ENCODE peak calls at places on chromosome 22, in seven cellular contexts. W is astrocyte of the cerebellum, J is fibroblast of villous mesenchyme, P is K562, A is aorta, Y is right atrium auricular region, Q is stomach. F is an unnamed sample.
A peak's percentile ranks its signal among the peaks of the same experiment; 100 is the strongest.

GRCh38 chr22:22959147-22959827 is 71.7 kb downstream of the IGLL5 start:
- DNase-seq in W (peak; percentile 59), J (peak; percentile 81), P (peak; percentile 99), A (peak; percentile 86), Y (peak; percentile 78), Q (peak; percentile 87), F (peak; percentile 75)

GRCh38 chr22:43587574-43587973 is 175.8 kb downstream of the MPPED1 start:
- DNase-seq in W (no peak), J (no peak), P (no peak), A (no peak), Y (no peak), Q (no peak), F (no peak)

GRCh38 chr22:43018615-43019014 is 3.7 kb upstream of the PACSIN2 start:
- DNase-seq in W (no peak), J (no peak), P (no peak), A (no peak), Y (no peak), Q (no peak), F (no peak)

GRCh38 chr22:44943701-44944324 is 66.0 kb downstream of the PHF21B start:
- DNase-seq in W (no peak), J (no peak), P (no peak), A (no peak), Y (no peak), Q (no peak), F (no peak)

GRCh38 chr22:29299136-29299900 is 7.1 kb upstream of the GAS2L1 start:
- DNase-seq in W (no peak), J (no peak), P (no peak), A (peak; percentile 61), Y (peak; percentile 55), Q (no peak), F (no peak)

GRCh38 chr22:48536691-48537591 is 1290.7 kb downstream of the BRD1 start:
- DNase-seq in W (no peak), J (no peak), P (no peak), A (no peak), Y (no peak), Q (peak; percentile 32), F (no peak)

GRCh38 chr22:39932918-39933649 is 27.1 kb upstream of the TMA7B start:
- DNase-seq in W (no peak), J (peak; percentile 25), P (peak; percentile 71), A (no peak), Y (no peak), Q (peak; percentile 71), F (peak; percentile 30)

GRCh38 chr22:28822930-28823481 is 22.6 kb upstream of the XBP1 start:
- DNase-seq in W (no peak), J (no peak), P (no peak), A (no peak), Y (no peak), Q (peak; percentile 55), F (no peak)

GRCh38 chr22:21811982-21812381 is 55.5 kb downstream of the MAPK1 start:
- DNase-seq in W (no peak), J (no peak), P (no peak), A (no peak), Y (no peak), Q (no peak), F (no peak)

GRCh38 chr22:25174888-25175411 is 24.7 kb upstream of the CRYBB3 start:
- DNase-seq in W (no peak), J (no peak), P (no peak), A (no peak), Y (no peak), Q (no peak), F (no peak)

GRCh38 chr22:23652711-23653110 is 20.6 kb upstream of the DRICH1 start:
- DNase-seq in W (no peak), J (no peak), P (no peak), A (peak; percentile 60), Y (no peak), Q (no peak), F (no peak)

GRCh38 chr22:43128928-43129424 is 14.2 kb downstream of the MCAT start:
- DNase-seq in W (no peak), J (no peak), P (peak; percentile 63), A (no peak), Y (no peak), Q (peak; percentile 82), F (no peak)

GRCh38 chr22:21970800-21971617 is 11.6 kb downstream of the TOP3B start:
- DNase-seq in W (no peak), J (no peak), P (no peak), A (no peak), Y (no peak), Q (no peak), F (no peak)

GRCh38 chr22:43007519-43008102 is 7.3 kb downstream of the PACSIN2 start:
- DNase-seq in W (no peak), J (peak; percentile 41), P (peak; percentile 57), A (no peak), Y (no peak), Q (peak; percentile 72), F (peak; percentile 30)

GRCh38 chr22:44592466-44593180 is 94.6 kb upstream of the RTL6 start:
- DNase-seq in W (no peak), J (no peak), P (no peak), A (no peak), Y (no peak), Q (no peak), F (no peak)

GRCh38 chr22:47163876-47164513 is 401.5 kb downstream of the TBC1D22A start:
- DNase-seq in W (no peak), J (no peak), P (no peak), A (peak; percentile 66), Y (no peak), Q (no peak), F (no peak)

GRCh38 chr22:47165338-47165931 is 403.0 kb downstream of the TBC1D22A start:
- DNase-seq in W (no peak), J (no peak), P (no peak), A (no peak), Y (no peak), Q (no peak), F (no peak)

GRCh38 chr22:47163481-47163875 is 401.0 kb downstream of the TBC1D22A start:
- DNase-seq in W (no peak), J (no peak), P (no peak), A (peak; percentile 48), Y (no peak), Q (no peak), F (no peak)

GRCh38 chr22:47165998-47166397 is 403.5 kb downstream of the TBC1D22A start:
- DNase-seq in W (no peak), J (no peak), P (no peak), A (peak; percentile 47), Y (no peak), Q (no peak), F (no peak)

DNA sequence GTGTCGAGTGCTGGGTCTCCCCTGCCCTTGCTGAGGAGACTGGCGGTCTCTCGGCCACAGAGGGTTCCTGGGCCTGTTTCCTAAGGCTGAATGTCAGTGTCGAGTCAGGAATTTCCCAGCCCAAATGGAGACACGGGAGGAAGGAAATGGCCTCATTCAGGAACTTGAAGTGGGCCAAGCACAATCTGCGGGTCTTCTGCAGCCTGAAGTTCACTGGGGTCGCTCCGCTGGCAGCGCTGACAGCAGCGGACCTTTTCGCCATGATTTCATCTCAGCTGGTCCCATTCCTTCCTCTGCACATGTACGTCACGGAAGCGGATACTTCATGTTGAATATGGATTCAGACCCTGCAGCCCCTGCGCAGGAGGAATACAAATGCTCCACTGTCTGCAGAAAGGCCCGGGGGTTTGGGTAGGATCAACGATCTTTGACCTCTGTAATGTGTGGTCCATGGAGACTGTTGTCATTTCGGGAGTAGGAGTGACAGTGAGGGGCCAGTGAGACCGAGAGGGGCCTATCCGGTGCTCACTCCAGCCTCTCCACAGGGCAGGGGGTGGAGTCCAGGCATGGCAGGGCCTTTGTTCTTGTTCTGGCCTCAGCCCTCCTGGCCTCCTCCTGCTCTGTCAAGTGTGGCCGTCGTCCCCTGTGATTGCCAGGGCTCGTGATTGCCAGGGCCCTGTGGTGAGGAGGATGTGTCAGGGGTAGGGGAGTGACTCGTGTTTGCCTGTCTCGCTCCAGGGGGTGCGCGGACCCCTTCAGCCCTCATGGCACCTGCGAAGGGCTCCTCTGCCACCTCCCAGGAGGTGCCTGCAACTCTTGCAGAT is 402.3 kb downstream of the TBC1D22A start:
- DNase-seq in W (no peak), J (no peak), P (no peak), A (peak; percentile 65), Y (no peak), Q (no peak), F (no peak)
- H3K4me3 ChIP-seq in W (no peak overlapping the region), J (no peak overlapping the region), P (no peak overlapping the region), A (no peak overlapping the region), Y (no peak overlapping the region), Q (no peak overlapping the region), F (no peak overlapping the region)

GRCh38 chr22:38750638-38751037 is 5.2 kb downstream of the SUN2 start:
- DNase-seq in W (no peak), J (no peak), P (no peak), A (no peak), Y (no peak), Q (no peak), F (no peak)
- H3K4me3 ChIP-seq in W (no peak overlapping the region), J (no peak overlapping the region), P (no peak overlapping the region), A (no peak overlapping the region), Y (no peak overlapping the region), Q (no peak overlapping the region), F (no peak overlapping the region)

DNA sequence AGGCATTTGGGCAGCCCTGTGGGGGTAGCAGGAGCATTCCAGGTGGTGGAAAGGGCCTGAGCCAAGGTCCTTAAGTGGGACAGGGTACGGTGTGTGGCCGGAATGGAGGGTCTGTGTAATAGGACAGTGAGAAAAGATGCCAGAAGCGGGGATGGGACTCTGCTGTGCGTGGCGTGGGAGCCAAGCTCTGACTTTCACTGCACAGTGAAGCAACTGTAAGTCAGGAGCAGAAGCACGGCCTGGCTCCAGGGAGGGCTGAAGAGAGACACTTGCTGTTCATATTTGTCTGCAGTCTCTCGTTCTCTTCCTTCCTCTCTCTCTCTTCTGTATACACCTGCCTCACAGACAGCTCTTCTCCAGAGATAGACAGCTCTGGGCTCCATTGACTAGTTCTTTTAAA is 1.9 kb downstream of the IL17RA start:
- DNase-seq in W (no peak), J (no peak), P (no peak), A (peak; percentile 51), Y (no peak), Q (no peak), F (no peak)
- H3K4me3 ChIP-seq in W (peak overlapping the region; percentile 86), J (no peak overlapping the region), P (no peak overlapping the region), A (no peak overlapping the region), Y (peak overlapping the region; percentile 91), Q (peak overlapping the region; percentile 96), F (no peak overlapping the region)

GRCh38 chr22:33057363-33057995 is 702 bp downstream of the SYN3 start:
- DNase-seq in W (no peak), J (no peak), P (no peak), A (no peak), Y (no peak), Q (no peak), F (no peak)

GRCh38 chr22:33053323-33053722 is 4.9 kb downstream of the SYN3 start:
- DNase-seq in W (no peak), J (no peak), P (no peak), A (no peak), Y (no peak), Q (no peak), F (no peak)

GRCh38 chr22:33051960-33052839 is 6.0 kb downstream of the SYN3 start:
- DNase-seq in W (no peak), J (no peak), P (no peak), A (no peak), Y (peak; percentile 43), Q (no peak), F (no peak)

GRCh38 chr22:33056108-33056507 is 2.1 kb downstream of the SYN3 start:
- DNase-seq in W (no peak), J (no peak), P (no peak), A (no peak), Y (no peak), Q (no peak), F (no peak)

DNA sequence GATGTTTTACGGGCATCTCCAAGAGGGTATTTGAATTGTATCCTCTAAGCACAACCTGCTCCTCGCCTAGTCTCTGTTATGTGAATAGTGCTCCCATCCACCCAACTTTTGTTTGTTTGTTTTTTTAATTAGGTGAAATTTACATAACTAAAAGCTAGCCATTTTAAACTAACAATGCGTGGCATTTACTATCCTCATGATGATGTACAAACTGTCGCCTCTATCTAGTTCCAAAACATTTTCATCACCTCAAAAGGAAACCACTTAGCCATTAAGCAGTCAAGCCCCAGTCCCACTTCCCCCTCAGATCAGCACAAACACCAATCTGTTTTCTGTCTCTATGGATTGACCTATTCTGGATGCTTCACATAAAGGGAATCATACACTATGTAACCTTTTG is 3.9 kb downstream of the SYN3 start:
- DNase-seq in W (no peak), J (no peak), P (no peak), A (no peak), Y (no peak), Q (no peak), F (no peak)
- H3K4me3 ChIP-seq in W (no peak overlapping the region), J (no peak overlapping the region), P (no peak overlapping the region), A (no peak overlapping the region), Y (no peak overlapping the region), Q (no peak overlapping the region), F (no peak overlapping the region)

F was measured in epithelial cell of esophagus.